ENCODE peak calls at places on chromosomes 7 and 10, in nine cellular contexts. E is PC-3, Z is PC-9, X is cardiac fibroblast, L is brain microvascular endothelial cell, K is body of pancreas, V is ovary, C is heart right ventricle, T is fibroblast of mammary gland. D is an unnamed sample.

GRCh38 chr7:30645661-30646060 is 36.6 kb downstream of the CRHR2 start:
- DNase-seq in E (no peak), Z (no peak), X (no peak), L (no peak), K (no peak), V (no peak), C (no peak), T (no peak), D (no peak)

GRCh38 chr10:101967713-101968112 is 88.3 kb downstream of the ARMH3 start:
- DNase-seq in E (peak; percentile 64), Z (no peak), X (peak; percentile 53), L (peak; percentile 28), K (no peak), V (no peak), C (no peak), T (peak; percentile 26), D (no peak)

GRCh38 chr10:80598084-80598798 is 60.5 kb downstream of the SH2D4B start:
- DNase-seq in E (no peak), Z (no peak), X (no peak), L (no peak), K (no peak), V (no peak), C (no peak), T (no peak), D (no peak)

GRCh38 chr10:91190876-91191580 is 29.4 kb upstream of the PCGF5 start:
- DNase-seq in E (peak; percentile 37), Z (no peak), X (peak; percentile 62), L (peak; percentile 44), K (no peak), V (no peak), C (no peak), T (peak; percentile 50), D (no peak)

GRCh38 chr7:70542750-70543376 is 589.1 kb upstream of the GALNT17 start:
- DNase-seq in E (no peak), Z (no peak), X (no peak), L (no peak), K (no peak), V (no peak), C (no peak), T (no peak), D (no peak)

GRCh38 chr7:130513447-130513846 is 21.6 kb downstream of the MEST start:
- DNase-seq in E (no peak), Z (no peak), X (no peak), L (no peak), K (no peak), V (no peak), C (no peak), T (no peak), D (no peak)

GRCh38 chr7:139860090-139860773 is 31.2 kb downstream of the TBXAS1 start:
- DNase-seq in E (no peak), Z (no peak), X (no peak), L (no peak), K (peak; percentile 68), V (no peak), C (no peak), T (no peak), D (no peak)

GRCh38 chr7:128247640-128248194 is 6.6 kb downstream of the LEP start:
- DNase-seq in E (peak; percentile 40), Z (peak; percentile 71), X (peak; percentile 79), L (peak; percentile 18), K (no peak), V (no peak), C (no peak), T (peak; percentile 75), D (no peak)

GRCh38 chr10:112875474-112876267 is 74.4 kb upstream of the TCF7L2 start:
- DNase-seq in E (peak; percentile 57), Z (peak; percentile 44), X (peak; percentile 89), L (peak; percentile 86), K (peak; percentile 28), V (no peak), C (no peak), T (peak; percentile 82), D (no peak)

GRCh38 chr7:129951076-129952011 is 1.4 kb downstream of the UBE2H start:
- DNase-seq in E (peak; percentile 4), Z (peak; percentile 41), X (no peak), L (peak; percentile 11), K (peak; percentile 54), V (peak; percentile 32), C (peak; percentile 38), T (no peak), D (peak; percentile 12)

GRCh38 chr7:5774790-5775189 is 6.7 kb downstream of the RNF216 start:
- DNase-seq in E (no peak), Z (no peak), X (no peak), L (no peak), K (no peak), V (no peak), C (no peak), T (no peak), D (no peak)

GRCh38 chr7:68619476-68619875 is 978.8 kb upstream of the AUTS2 start:
- DNase-seq in E (no peak), Z (no peak), X (no peak), L (no peak), K (no peak), V (no peak), C (no peak), T (no peak), D (no peak)

GRCh38 chr7:51127618-51127904 is 189.0 kb downstream of the COBL start:
- DNase-seq in E (no peak), Z (no peak), X (no peak), L (no peak), K (no peak), V (no peak), C (no peak), T (no peak), D (no peak)

GRCh38 chr10:130045091-130045652 is 65.5 kb downstream of the C10orf143 start:
- DNase-seq in E (peak; percentile 19), Z (no peak), X (no peak), L (no peak), K (no peak), V (no peak), C (no peak), T (peak; percentile 48), D (peak; percentile 67)
- TF ChIP-seq CTCF in E (peak; percentile 60), Z (no peak), X (no peak), L (no peak), K (no peak), V (no peak), C (no peak), T (peak; percentile 48), D (peak; percentile 94)

GRCh38 chr10:130138479-130138866 is 2.3 kb downstream of the GLRX3 start:
- DNase-seq in E (peak; percentile 84), Z (peak; percentile 66), X (peak; percentile 74), L (peak; percentile 61), K (peak; percentile 31), V (no peak), C (no peak), T (peak; percentile 76), D (no peak)
- H3K4me3 ChIP-seq in E (peak overlapping the region; percentile 89), Z (peak overlapping the region; percentile 56), X (no peak overlapping the region), L (no peak overlapping the region), K (no peak overlapping the region), V (no peak overlapping the region), C (no peak overlapping the region), T (no peak overlapping the region), D (no peak overlapping the region)

DNA sequence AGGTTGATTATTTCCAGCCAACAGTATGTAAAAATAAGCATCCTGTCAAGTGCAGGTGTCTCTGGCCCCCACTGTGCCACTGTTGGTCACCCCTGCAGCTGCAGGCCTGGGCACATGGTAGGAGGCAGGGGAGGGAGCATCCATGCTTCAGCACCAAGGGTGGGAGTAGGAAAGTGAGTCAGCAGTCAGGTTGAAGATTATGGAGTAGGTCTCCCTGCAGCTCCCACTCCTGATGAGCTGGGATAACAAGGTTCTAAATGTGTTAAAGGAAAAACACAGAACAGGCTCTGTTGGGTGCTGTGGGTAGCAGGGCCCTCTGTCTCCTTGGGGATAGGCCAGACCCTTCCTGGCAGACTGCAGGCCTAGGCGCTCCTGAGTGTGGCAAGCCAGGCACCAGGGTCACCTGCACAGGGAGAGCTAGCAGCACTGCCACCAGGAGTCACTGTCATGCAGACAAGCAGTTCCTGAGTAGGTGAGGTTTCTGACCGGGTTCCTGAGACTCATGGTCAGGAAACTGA is 59.3 kb downstream of the NUDCD3 start:
- DNase-seq in E (peak; percentile 9), Z (no peak), X (no peak), L (no peak), K (peak; percentile 35), V (no peak), C (no peak), T (no peak), D (peak; percentile 20)
- TF ChIP-seq CTCF in E (peak; percentile 33), Z (no peak), X (no peak), L (peak; percentile 42), K (no peak), V (no peak), C (no peak), T (no peak), D (peak; percentile 56)

GRCh38 chr7:105876964-105877601 is 684 bp upstream of the ATXN7L1 start:
- DNase-seq in E (peak; percentile 77), Z (peak; percentile 47), X (peak; percentile 55), L (peak; percentile 11), K (peak; percentile 56), V (peak; percentile 39), C (peak; percentile 26), T (peak; percentile 55), D (peak; percentile 68)
- H3K4me3 ChIP-seq in E (peak overlapping the region; percentile 74), Z (peak overlapping the region; percentile 62), X (peak overlapping the region; percentile 77), L (peak overlapping the region; percentile 71), K (peak overlapping the region; percentile 62), V (peak overlapping the region; percentile 88), C (peak overlapping the region; percentile 78), T (peak overlapping the region; percentile 79), D (peak overlapping the region; percentile 64)